ENCODE peak calls at places on chromosome 9, in six cellular contexts. Q is CD8-positive, alpha-beta memory T cell; T is trophoblast cell; B is left ventricle myocardium inferior; D is Peyer's patch; X is substantia nigra. Y is an unnamed sample.

GRCh38 chr9:113587471-113588031 is 124.0 kb downstream of the RGS3 start:
- DNase-seq in B (peak), Q (no peak), T (no peak), X (no peak), D (peak), Y (peak)

GRCh38 chr9:109894921-109895758 is 115.1 kb downstream of the PALM2AKAP2 start:
- DNase-seq in T (no peak), D (no peak), B (no peak), Q (no peak), X (no peak), Y (no peak)

GRCh38 chr9:95766906-95767305 is 108.6 kb upstream of the ERCC6L2 start:
- DNase-seq in B (no peak), D (no peak), Q (no peak), T (no peak), X (no peak), Y (no peak)

GRCh38 chr9:72734631-72735030 is 213.2 kb downstream of the TMC1 start:
- DNase-seq in Q (no peak), T (no peak), X (no peak), D (no peak), B (no peak), Y (no peak)

GRCh38 chr9:84300271-84300670 is 40.3 kb downstream of the SLC28A3 start:
- DNase-seq in D (no peak), Q (no peak), X (no peak), B (no peak), T (no peak), Y (no peak)

GRCh38 chr9:122055668-122056067 is 37.4 kb downstream of the TTLL11 start:
- DNase-seq in Q (no peak), X (no peak), T (no peak), D (no peak), B (no peak), Y (no peak)

GRCh38 chr9:14710804-14711203 is 11.7 kb downstream of the CER1 start:
- DNase-seq in T (peak), X (no peak), B (no peak), Q (no peak), D (no peak), Y (no peak)

GRCh38 chr9:92187989-92188714 is 72.9 kb upstream of the SPTLC1 start:
- DNase-seq in Q (no peak), X (no peak), T (no peak), B (no peak), D (no peak), Y (no peak)

GRCh38 chr9:88991066-88992030 is at the start of gene S1PR3:
- DNase-seq in D (no peak), Q (no peak), X (no peak), B (peak), T (peak), Y (peak)

GRCh38 chr9:121960665-121961064 is 132.4 kb downstream of the TTLL11 start:
- DNase-seq in Q (no peak), T (no peak), B (no peak), X (no peak), D (no peak), Y (no peak)

GRCh38 chr9:80157561-80157983 is 585.8 kb downstream of the TLE4 start:
- DNase-seq in D (no peak), B (no peak), X (no peak), T (no peak), Q (no peak), Y (no peak)

GRCh38 chr9:74770508-74771261 is 117.0 kb downstream of the TRPM6 start:
- DNase-seq in D (no peak), T (peak), Q (no peak), B (no peak), X (no peak), Y (peak)

GRCh38 chr9:21465859-21466518 is 16.1 kb downstream of the IFNE start:
- DNase-seq in X (no peak), T (peak), D (no peak), B (no peak), Q (no peak), Y (no peak)

GRCh38 chr9:128412120-128412790 is 8.4 kb upstream of the CERCAM start:
- DNase-seq in X (peak), Q (peak), B (peak), T (peak), D (peak), Y (no peak)

GRCh38 chr9:111914749-111915424 is 18.3 kb downstream of the UGCG start:
- DNase-seq in B (no peak), X (no peak), T (no peak), D (no peak), Q (no peak), Y (no peak)

GRCh38 chr9:82805027-82805426 is 257.9 kb downstream of the RASEF start:
- DNase-seq in T (no peak), X (no peak), B (no peak), D (no peak), Q (no peak), Y (no peak)

GRCh38 chr9:127389391-127390242 is 7.4 kb upstream of the SLC2A8 start:
- DNase-seq in D (no peak), T (no peak), Q (no peak), X (no peak), B (no peak), Y (no peak)
- H3K27ac ChIP-seq in D (peak), T (peak), Q (no peak), X (no peak), B (no peak), Y (no peak)

GRCh38 chr9:27353405-27354229 is 56.7 kb upstream of the EQTN start:
- DNase-seq in D (no peak), B (no peak), T (no peak), X (peak), Q (no peak), Y (no peak)

GRCh38 chr9:27351438-27351837 is 54.5 kb upstream of the EQTN start:
- DNase-seq in Q (no peak), D (no peak), T (no peak), X (peak), B (peak), Y (no peak)

GRCh38 chr9:27355166-27355565 is 58.2 kb upstream of the EQTN start:
- DNase-seq in B (no peak), Q (no peak), X (no peak), D (no peak), T (peak), Y (no peak)

GRCh38 chr9:27350382-27350781 is 53.4 kb upstream of the EQTN start:
- DNase-seq in X (no peak), D (no peak), B (no peak), T (no peak), Q (no peak), Y (no peak)

GRCh38 chr9:27352457-27353188 is 55.7 kb upstream of the EQTN start:
- DNase-seq in T (no peak), X (no peak), B (no peak), D (no peak), Q (no peak), Y (no peak)
- H3K27ac ChIP-seq in T (no peak), X (peak), B (no peak), D (no peak), Q (no peak), Y (no peak)

DNA sequence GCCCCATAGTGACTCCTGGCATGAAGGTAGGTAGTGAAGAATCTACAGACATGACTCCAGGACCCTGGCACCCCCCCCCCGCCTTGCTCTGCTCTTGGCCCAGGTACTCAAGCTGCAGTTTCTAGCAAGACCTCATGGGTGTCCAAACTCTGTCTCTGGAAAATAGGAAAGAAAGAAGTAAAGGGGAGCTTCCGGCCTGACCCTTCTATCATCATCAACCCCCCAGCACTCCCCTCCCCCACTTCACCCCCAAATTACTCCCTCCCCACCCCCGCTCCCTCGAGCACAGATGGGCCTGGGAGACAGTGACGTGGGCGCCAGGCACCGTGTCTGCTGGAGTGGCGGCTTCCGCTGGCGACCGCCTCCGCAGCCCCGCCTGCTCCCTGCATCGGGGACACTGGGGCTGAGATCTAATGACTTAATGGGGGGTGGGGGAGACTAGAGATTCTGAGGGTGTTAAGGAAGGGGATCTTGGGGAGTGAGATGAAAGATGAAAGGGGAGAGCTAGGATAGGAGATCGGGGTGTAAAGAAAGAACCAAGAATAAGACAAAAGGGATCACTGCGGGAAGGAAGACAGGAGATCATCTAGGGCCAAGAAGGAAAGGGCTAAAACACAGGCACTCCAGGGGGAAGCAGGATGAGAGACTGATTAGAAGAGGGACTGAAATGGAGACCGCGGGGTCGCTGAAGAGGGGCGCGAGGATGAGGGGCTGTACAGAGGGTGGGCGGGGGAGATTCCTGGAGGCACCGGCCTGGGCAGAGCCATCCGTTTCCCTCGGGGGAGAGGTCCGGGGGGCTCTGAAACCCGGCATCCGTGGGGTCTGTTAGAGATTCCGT is 1.1 kb upstream of the DNAJB5 start:
- DNase-seq in B (peak), D (no peak), T (no peak), Q (peak), X (peak), Y (no peak)
- H3K27ac ChIP-seq in B (peak), D (peak), T (peak), Q (peak), X (peak), Y (peak)

GRCh38 chr9:134169166-134169565 is 4.8 kb upstream of the RNU6ATAC start:
- DNase-seq in X (no peak), Q (no peak), T (no peak), B (no peak), D (no peak), Y (no peak)

GRCh38 chr9:134168731-134169130 is 4.4 kb upstream of the RNU6ATAC start:
- DNase-seq in Q (no peak), T (no peak), B (no peak), X (no peak), D (no peak), Y (no peak)

GRCh38 chr9:134171316-134172197 is 7.2 kb upstream of the RNU6ATAC start:
- DNase-seq in Q (no peak), T (no peak), B (no peak), X (no peak), D (no peak), Y (no peak)

GRCh38 chr9:134170525-134171315 is 6.4 kb upstream of the RNU6ATAC start:
- DNase-seq in D (no peak), B (no peak), T (no peak), Q (no peak), X (no peak), Y (no peak)

DNA sequence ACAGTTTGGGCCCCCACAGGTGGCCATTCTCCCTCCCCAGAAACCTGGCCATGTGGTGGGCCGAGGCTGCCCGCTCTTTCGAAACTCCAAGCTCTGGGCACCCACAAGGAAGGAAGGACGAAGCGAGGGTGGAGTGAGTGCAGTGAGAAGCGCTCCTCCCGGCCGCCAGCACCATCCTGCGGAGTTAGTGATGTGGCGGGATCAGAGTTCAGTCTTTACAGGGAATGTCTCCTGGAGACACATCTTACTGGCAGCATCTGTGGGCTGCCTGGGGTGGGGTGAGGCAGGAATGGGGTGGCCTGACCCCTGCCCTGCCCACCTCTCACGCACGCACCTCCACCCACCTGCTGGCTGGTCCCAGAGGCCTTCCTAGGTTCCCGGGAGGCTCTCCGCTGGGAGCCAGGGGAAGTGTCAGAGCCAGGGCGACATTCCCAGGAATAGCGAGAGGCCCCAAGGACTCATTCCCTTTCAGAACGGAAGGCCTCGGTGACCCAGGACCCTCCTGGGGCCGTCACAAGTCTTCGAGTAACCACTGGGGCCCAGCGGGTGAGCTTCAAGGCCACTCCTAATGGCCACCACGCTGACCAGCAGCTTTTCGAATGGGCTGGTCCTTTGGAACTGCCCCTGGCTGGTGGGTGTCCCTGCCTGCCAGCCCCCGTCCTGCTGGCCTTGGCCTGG is 5.5 kb upstream of the RNU6ATAC start:
- DNase-seq in B (no peak), T (no peak), Q (no peak), X (no peak), D (peak), Y (no peak)
- H3K27ac ChIP-seq in B (no peak), T (no peak), Q (no peak), X (no peak), D (peak), Y (no peak)

GRCh38 chr9:130765135-130766030 is 69.7 kb upstream of the ABL1 start:
- DNase-seq in T (no peak), Q (no peak), B (no peak), D (no peak), X (no peak), Y (no peak)

GRCh38 chr9:130766904-130767262 is 68.2 kb upstream of the ABL1 start:
- DNase-seq in T (no peak), Q (no peak), B (no peak), D (no peak), X (no peak), Y (no peak)

GRCh38 chr9:130763585-130764200 is 70.1 kb downstream of the EXOSC2 start:
- DNase-seq in Q (no peak), B (no peak), X (no peak), T (no peak), D (no peak), Y (no peak)

GRCh38 chr9:130768265-130768664 is 66.8 kb upstream of the ABL1 start:
- DNase-seq in B (no peak), X (no peak), T (no peak), D (peak), Q (no peak), Y (no peak)

GRCh38 chr9:130766031-130766903 is 68.8 kb upstream of the ABL1 start:
- DNase-seq in X (no peak), B (no peak), T (no peak), D (no peak), Q (no peak), Y (no peak)
- H3K27ac ChIP-seq in X (peak), B (no peak), T (no peak), D (peak), Q (no peak), Y (no peak)

GRCh38 chr9:133824106-133824801 is 86.1 kb upstream of the SARDH start:
- DNase-seq in D (no peak), Q (no peak), B (no peak), T (no peak), X (no peak), Y (no peak)
- H3K27ac ChIP-seq in D (no peak), Q (no peak), B (no peak), T (no peak), X (no peak), Y (no peak)

DNA sequence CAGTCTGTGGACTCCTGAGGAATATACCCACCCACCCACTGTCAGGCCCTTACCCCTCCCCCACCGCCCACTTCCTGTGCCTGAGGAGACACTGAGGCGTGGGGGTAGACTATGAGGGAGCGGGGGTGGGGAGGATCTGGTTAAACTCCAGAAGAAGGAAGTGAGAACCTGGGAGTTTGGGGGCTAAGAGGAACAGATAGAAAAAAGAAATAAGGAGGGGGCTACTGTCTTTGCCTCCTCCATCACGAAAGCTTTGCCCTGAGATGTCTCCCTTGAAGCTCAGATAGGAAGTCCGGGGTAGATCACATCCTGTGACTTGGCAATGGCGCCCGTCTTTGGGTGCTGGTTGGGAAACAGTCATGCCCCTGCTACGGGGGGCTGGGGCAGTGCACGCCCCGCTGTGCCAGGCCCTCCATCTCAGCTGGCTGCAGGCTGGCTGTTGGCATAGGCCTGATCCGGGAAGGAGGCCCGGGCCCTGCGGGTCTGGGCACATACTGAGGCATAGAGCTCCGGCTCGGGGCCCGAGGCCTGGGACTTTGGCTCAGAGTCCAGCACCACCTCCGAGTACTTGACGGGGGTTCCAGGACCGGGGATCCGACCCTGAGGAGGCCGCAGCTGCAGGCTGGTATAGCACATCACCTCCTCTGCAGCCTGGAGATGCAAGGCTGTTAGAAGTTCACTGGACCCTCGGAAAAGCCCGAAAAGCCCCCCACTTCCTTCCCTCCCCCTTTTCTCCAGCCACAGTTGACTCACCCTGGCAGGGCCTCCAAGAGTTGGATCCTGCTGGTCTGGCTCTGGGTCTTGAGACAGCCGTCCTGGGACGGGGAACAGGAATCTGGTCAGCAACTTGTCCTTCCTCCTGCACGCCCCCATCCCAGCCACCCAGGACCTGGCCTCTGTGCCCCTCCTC is 1.0 kb downstream of the SIT1 start:
- DNase-seq in X (no peak), T (no peak), B (no peak), Q (no peak), D (no peak), Y (no peak)
- H3K27ac ChIP-seq in X (no peak), T (no peak), B (no peak), Q (peak), D (peak), Y (no peak)

Y was measured in pancreas.